ENCODE peak calls at places on chromosomes 7 and 10, in six cellular contexts. U is suprapubic skin, Z is fibroblast of lung, A is left ventricle myocardium inferior, R is ovary, V is cardiac muscle cell. X is an unnamed sample.

GRCh38 chr7:107564553-107565298 is 955 bp downstream of the DUS4L start:
- DNase-seq in U (no peak), Z (peak), A (no peak), R (no peak), V (no peak), X (peak)

GRCh38 chr7:133510326-133511055 is 257.6 kb downstream of the EXOC4 start:
- DNase-seq in U (no peak), Z (no peak), A (no peak), R (no peak), V (no peak), X (no peak)

GRCh38 chr7:135877799-135878198 is 99.4 kb downstream of the MTPN start:
- DNase-seq in U (no peak), Z (peak), A (no peak), R (no peak), V (no peak), X (no peak)

GRCh38 chr7:135789956-135790355 is 41.3 kb upstream of the FAM180A start:
- DNase-seq in U (no peak), Z (no peak), A (no peak), R (no peak), V (no peak), X (no peak)

GRCh38 chr10:100710151-100710871 is 35.1 kb upstream of the PAX2 start:
- DNase-seq in U (no peak), Z (no peak), A (no peak), R (no peak), V (peak), X (no peak)

GRCh38 chr10:27742195-27742925 is 3.3 kb downstream of the MKX start:
- DNase-seq in U (no peak), Z (peak), A (peak), R (peak), V (peak), X (peak)

GRCh38 chr10:76576276-76576962 is 1061.2 kb downstream of the KCNMA1 start:
- DNase-seq in U (no peak), Z (peak), A (peak), R (no peak), V (no peak), X (no peak)

GRCh38 chr7:30977896-30978564 is 14.3 kb downstream of the GHRHR start:
- DNase-seq in U (peak), Z (peak), A (no peak), R (no peak), V (peak), X (peak)

GRCh38 chr7:14854471-14854870 is 48.1 kb downstream of the DGKB start:
- DNase-seq in U (no peak), Z (no peak), A (no peak), R (no peak), V (no peak), X (no peak)

GRCh38 chr7:131090866-131091692 is 236.6 kb upstream of the MKLN1 start:
- DNase-seq in U (no peak), Z (no peak), A (no peak), R (no peak), V (no peak), X (no peak)

GRCh38 chr10:69572159-69573055 is 815 bp downstream of the NEUROG3 start:
- DNase-seq in U (no peak), Z (no peak), A (no peak), R (no peak), V (peak), X (no peak)

GRCh38 chr7:123190109-123190831 is 9.5 kb downstream of the SLC13A1 start:
- DNase-seq in U (no peak), Z (no peak), A (no peak), R (no peak), V (no peak), X (no peak)
- H3K4me3 ChIP-seq in U (no peak), Z (no peak), A (no peak), R (no peak), V (no peak), X (no peak)

GRCh38 chr7:157876469-157877285 is 539.9 kb downstream of the DNAJB6 start:
- DNase-seq in U (no peak), Z (no peak), A (no peak), R (no peak), V (no peak), X (no peak)

GRCh38 chr7:157874208-157874816 is 537.5 kb downstream of the DNAJB6 start:
- DNase-seq in U (no peak), Z (no peak), A (no peak), R (no peak), V (no peak), X (no peak)

GRCh38 chr7:157874870-157875229 is 538.0 kb downstream of the DNAJB6 start:
- DNase-seq in U (no peak), Z (no peak), A (no peak), R (no peak), V (no peak), X (peak)

GRCh38 chr7:157873664-157874063 is 536.9 kb downstream of the DNAJB6 start:
- DNase-seq in U (no peak), Z (no peak), A (no peak), R (no peak), V (no peak), X (no peak)

DNA sequence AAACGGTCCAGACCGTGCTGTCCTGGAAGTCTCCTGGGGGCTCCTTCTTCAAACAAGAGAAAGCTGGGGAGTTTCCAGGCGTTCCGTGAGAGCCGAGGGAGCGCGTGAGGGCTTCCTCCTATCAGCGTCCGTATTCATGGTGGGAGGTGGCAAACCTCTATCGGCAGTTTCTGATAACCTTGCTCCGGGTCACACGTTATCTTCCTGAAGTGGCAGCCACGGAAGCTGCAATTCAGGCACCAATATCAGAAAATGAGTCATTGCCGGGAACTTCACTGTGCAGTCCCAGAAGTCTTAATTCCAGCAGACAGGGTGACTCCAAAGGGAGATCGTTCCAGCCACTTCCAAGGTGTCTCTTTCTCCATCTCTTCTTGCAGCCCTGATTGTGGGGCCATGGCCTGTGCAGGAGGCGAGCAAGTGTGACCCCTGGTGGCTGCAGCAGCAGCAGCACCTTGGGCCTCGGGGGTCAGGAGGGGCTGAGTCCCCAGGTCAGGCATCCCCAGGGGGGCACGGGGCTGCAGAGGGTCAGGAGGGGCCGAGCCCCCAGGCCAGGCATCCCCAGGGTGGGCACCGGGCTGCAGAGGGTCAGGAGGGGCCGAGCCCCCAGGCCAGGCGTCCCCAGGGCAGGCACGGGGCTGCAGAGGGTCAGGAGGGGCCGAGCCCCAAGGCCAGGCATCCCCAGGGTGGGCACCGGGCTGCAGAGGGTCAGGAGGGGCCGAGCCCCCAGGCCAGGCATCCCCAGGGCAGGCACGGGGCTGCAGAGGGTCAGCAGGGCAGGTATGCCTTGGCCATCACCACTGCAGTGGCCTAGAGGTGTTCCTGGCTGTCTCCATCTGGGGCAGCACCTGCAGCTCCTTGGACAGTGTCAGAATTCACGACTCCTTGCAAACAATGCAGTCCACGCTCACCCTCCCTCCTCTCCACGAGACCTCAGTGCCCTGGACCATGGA is 538.7 kb downstream of the DNAJB6 start:
- DNase-seq in U (no peak), Z (no peak), A (no peak), R (no peak), V (peak), X (peak)
- H3K4me3 ChIP-seq in U (peak), Z (no peak), A (peak), R (no peak), V (no peak), X (peak)

DNA sequence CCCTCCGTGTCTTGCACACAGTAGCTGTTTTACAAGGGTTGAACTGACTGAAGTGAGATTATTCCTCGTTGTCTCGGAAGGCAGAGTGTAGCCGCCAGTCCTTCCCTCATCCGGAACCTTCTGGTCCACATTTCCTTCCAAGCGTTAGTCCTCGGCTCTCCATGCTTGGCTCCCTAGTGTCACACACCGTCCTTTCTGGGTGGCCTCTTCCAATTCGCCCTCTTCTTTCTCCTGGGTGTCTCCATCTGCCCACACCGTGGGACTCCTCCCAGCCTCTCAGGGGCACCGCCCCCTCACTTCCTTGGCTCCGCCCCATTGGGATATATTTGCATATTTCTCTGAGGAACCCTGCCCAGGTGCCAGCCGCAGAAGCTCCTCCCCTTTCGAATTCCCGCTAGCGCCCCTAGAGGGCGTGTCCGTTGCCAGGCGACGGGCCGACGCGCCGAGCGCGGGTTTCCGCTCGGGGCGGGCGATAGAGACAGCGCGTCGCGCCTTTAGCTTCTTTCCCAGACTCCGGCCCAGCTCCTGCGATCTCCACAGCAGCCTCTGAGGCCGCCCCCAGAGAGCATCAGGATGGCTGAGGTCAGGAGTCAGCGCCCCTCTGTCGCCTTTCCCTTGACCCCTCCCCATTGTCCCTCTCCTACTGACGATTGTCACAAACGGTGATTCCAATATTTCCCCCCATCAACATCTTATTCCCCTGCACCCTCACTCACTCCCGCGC is at the start of gene CFAP58:
- DNase-seq in U (peak), Z (peak), A (peak), R (peak), V (peak), X (peak)
- H3K4me3 ChIP-seq in U (peak), Z (peak), A (peak), R (peak), V (peak), X (peak)

DNA sequence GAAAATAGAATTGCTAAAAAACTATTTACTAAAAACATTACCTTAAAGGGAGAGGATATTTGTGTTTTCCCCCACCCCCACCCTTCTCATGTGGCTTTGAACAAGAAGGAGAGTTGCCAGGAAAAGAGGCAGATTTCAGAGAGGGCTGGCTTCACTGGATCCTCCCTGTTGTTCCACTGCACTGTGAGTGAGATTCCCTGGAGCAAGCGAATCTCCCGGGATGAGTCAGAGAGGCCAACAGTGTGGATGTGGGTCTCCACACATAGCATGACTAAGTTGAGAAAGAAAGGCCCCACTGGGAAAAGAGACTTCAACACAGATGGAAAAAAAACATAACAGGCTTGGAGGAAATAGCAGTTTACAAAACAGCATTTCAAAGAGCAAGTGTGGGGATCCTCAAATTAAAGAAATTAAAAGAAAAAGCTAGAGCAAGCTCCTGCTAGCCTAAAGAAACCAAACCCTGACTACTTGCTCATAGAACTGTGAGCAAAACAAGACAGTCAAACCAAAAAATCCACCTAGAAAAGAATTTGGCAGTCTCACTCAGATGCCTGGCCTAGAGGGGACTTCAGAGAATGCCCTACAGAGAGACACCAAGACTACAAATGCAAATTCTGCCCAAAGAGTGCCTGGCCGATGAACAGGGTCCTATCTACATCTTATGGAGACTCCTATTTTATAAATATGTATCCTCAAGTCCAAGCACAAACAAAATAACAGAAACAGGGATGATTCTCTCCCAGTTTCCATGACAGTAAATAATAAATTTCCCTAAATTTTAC is 3.4 kb downstream of the CAV1 start:
- DNase-seq in U (peak), Z (peak), A (peak), R (peak), V (no peak), X (no peak)
- H3K4me3 ChIP-seq in U (peak), Z (peak), A (peak), R (peak), V (no peak), X (no peak)

GRCh38 chr7:138002828-138003189 is 923 bp upstream of the CREB3L2 start:
- DNase-seq in U (no peak), Z (no peak), A (no peak), R (no peak), V (no peak), X (no peak)
- H3K4me3 ChIP-seq in U (no peak), Z (no peak), A (peak), R (no peak), V (no peak), X (peak)

GRCh38 chr10:62812672-62813439 is 3.3 kb downstream of the EGR2 start:
- DNase-seq in U (no peak), Z (no peak), A (no peak), R (no peak), V (no peak), X (no peak)

GRCh38 chr10:62813453-62813852 is 2.7 kb downstream of the EGR2 start:
- DNase-seq in U (no peak), Z (no peak), A (no peak), R (no peak), V (no peak), X (no peak)

GRCh38 chr10:62815373-62816111 is 624 bp downstream of the EGR2 start:
- DNase-seq in U (no peak), Z (no peak), A (no peak), R (peak), V (peak), X (no peak)

GRCh38 chr10:62814901-62815372 is 1.2 kb downstream of the EGR2 start:
- DNase-seq in U (no peak), Z (no peak), A (no peak), R (peak), V (no peak), X (no peak)

DNA sequence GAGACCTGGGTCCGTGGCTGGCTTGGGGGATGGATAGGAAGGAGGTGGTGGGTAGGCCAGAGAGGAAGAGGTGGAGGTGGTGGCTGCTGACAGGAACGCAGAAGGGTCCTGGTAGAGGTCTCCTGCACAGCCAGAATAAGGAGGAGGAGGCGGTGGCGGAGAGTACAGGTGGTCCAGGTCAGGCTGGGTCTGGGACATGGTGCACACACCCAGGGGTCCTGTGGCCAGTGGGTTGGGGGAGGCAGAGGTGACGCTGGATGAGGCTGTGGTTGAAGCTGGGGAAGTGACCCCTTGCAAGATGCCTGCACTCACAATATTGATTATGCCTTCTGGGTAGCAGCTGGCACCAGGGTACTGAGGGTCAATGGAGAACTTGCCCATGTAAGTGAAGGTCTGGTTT is 2.2 kb downstream of the EGR2 start:
- DNase-seq in U (no peak), Z (no peak), A (no peak), R (no peak), V (no peak), X (no peak)
- H3K4me3 ChIP-seq in U (peak), Z (no peak), A (no peak), R (no peak), V (no peak), X (no peak)

GRCh38 chr7:101171442-101171837 is 6.1 kb upstream of the VGF start:
- DNase-seq in U (no peak), Z (no peak), A (no peak), R (no peak), V (no peak), X (no peak)

GRCh38 chr7:101173752-101174244 is 6.3 kb downstream of the NAT16 start:
- DNase-seq in U (no peak), Z (no peak), A (no peak), R (no peak), V (no peak), X (no peak)

GRCh38 chr7:101174322-101174854 is 5.7 kb downstream of the NAT16 start:
- DNase-seq in U (no peak), Z (no peak), A (no peak), R (no peak), V (no peak), X (no peak)

GRCh38 chr7:101172005-101172853 is 6.9 kb upstream of the VGF start:
- DNase-seq in U (no peak), Z (no peak), A (no peak), R (no peak), V (no peak), X (no peak)

DNA sequence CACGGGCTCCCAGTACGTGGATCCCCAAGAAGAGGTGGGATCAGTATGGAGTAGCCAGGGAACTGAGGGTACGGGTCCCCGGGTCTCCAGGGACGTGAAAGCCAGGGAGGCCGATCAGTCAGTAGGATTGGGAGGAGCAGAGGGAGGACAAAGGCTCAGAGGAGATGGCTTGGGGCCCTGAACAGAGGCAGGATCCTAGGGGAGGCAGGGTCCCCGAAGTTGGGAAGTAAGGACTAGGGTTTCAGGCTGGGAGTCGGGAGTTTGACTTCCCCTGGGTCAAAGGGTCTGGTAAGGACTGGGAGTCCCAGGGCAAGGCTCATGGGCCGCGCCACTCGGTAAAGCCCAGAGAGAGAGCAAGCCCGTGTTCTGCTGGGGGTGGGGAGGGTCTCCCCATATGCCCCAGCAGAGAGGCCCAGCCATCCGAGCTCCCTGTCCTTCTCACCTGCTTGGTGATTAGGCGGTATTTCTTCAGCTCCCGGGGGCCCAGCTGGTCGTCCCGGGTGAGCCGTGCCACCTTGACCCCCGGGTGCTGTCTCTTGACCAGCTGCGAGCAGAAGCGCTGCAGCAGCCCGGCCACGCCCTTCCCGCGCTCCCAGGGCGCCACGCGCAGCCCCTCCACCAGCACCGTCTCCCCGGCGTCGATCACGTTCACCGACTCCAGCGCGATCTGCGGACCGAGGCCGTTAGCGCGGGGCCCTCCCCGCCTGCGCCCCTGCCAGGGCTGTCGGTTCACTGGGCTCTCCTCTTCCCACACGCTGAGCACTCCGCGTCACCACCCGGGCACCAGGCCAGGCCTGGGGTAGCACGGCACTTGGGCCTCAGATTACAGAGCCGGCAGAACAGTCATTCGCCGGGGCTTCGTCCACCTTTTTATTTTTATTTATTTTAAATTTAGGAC is 7.0 kb downstream of the NAT16 start:
- DNase-seq in U (no peak), Z (peak), A (peak), R (no peak), V (no peak), X (no peak)
- H3K4me3 ChIP-seq in U (peak), Z (peak), A (peak), R (no peak), V (peak), X (no peak)

DNA sequence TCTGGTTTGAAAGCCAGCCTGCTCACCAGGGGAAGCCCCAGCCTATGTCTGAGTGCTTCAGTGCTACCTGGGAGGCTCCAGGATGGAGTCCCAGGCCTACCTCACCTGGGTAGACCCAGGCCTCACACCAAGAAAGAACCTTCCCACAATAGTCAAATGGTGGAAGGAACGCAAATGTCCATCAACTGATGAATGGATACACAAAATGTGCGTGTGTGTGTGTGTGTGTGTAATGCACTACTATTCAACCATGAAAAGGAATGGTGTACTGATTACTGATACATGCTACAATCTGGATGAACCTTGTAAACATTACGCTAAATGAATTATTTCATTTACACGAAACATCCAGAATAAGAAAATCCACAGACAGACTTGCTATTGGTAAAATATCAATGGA is 15.2 kb upstream of the ADRB1 start:
- DNase-seq in U (no peak), Z (no peak), A (no peak), R (no peak), V (no peak), X (no peak)
- H3K4me3 ChIP-seq in U (no peak), Z (no peak), A (no peak), R (no peak), V (no peak), X (no peak)

GRCh38 chr10:123891147-123892011 is at the start of gene CPXM2:
- DNase-seq in U (no peak), Z (no peak), A (no peak), R (peak), V (no peak), X (no peak)
- H3K4me3 ChIP-seq in U (peak), Z (no peak), A (peak), R (peak), V (peak), X (no peak)

X was measured in Jurkat, Clone E6-1.